ENCODE peak calls at places on chromosome 15, in four cellular contexts. D is cardiac muscle cell, A is HS-27A, W is nephron progenitor cell. U is an unnamed sample.

GRCh38 chr15:41561777-41562145 is 2.7 kb downstream of the TYRO3 start:
- DNase-seq in W (peak), D (peak), A (no peak), U (no peak)

GRCh38 chr15:38560456-38560926 is 4.1 kb downstream of the RASGRP1 start:
- DNase-seq in A (no peak), D (no peak), W (no peak), U (no peak)

GRCh38 chr15:91142097-91142744 is 42.2 kb downstream of the SV2B start:
- DNase-seq in D (peak), A (no peak), W (no peak), U (no peak)

GRCh38 chr15:99451484-99451883 is 114.3 kb upstream of the MEF2A start:
- DNase-seq in A (no peak), D (no peak), W (no peak), U (no peak)

GRCh38 chr15:53644681-53645080 is 114.8 kb downstream of the WDR72 start:
- DNase-seq in A (no peak), D (no peak), W (no peak), U (no peak)

GRCh38 chr15:70815604-70816003 is 38.4 kb downstream of the LARP6 start:
- DNase-seq in D (no peak), W (no peak), A (no peak), U (no peak)

GRCh38 chr15:69523010-69524001 is 70.7 kb downstream of the RPLP1 start:
- DNase-seq in W (peak), A (peak), D (peak), U (peak)

GRCh38 chr15:58330836-58331561 is 100.8 kb upstream of the LIPC start:
- DNase-seq in D (peak), W (no peak), A (no peak), U (no peak)

GRCh38 chr15:92430067-92430435 is 36.4 kb downstream of the ST8SIA2 start:
- DNase-seq in D (no peak), W (no peak), A (no peak), U (no peak)

GRCh38 chr15:62428259-62428658 is 263.2 kb upstream of the C2CD4B start:
- DNase-seq in W (no peak), D (no peak), A (no peak), U (no peak)

GRCh38 chr15:65310431-65311137 is 6.1 kb downstream of the RNU5B-1 start:
- DNase-seq in D (peak), W (no peak), A (no peak), U (no peak)

U was measured in CD4-positive, alpha-beta T cell.